ENCODE peak calls at places on chromosomes 5 and 9, in six cellular contexts. I, H, B, J, T and S are unnamed samples.

GRCh38 chr5:67640011-67640410 is 443.4 kb upstream of the CD180 start:
- DNase-seq in J (no peak), T (no peak), B (no peak), H (no peak), I (no peak), S (no peak)

GRCh38 chr5:59169101-59169767 is 586.4 kb downstream of the RAB3C start:
- DNase-seq in J (no peak), H (no peak), I (no peak), T (no peak), B (no peak), S (no peak)

GRCh38 chr5:44868541-44868940 is 59.8 kb downstream of the MRPS30 start:
- DNase-seq in J (no peak), I (no peak), B (no peak), T (no peak), H (no peak), S (no peak)

GRCh38 chr9:134356496-134357470 is 30.5 kb downstream of the RXRA start:
- DNase-seq in J (peak), T (no peak), H (no peak), B (no peak), I (no peak), S (no peak)

GRCh38 chr5:153901449-153901848 is 137.3 kb downstream of the FAM114A2 start:
- DNase-seq in T (no peak), H (no peak), J (no peak), B (no peak), I (no peak), S (no peak)

GRCh38 chr9:93288891-93289883 is 105.2 kb downstream of the WNK2 start:
- DNase-seq in J (no peak), H (peak), B (no peak), I (no peak), T (no peak), S (peak)

GRCh38 chr5:128813317-128813716 is 152.0 kb upstream of the SLC27A6 start:
- DNase-seq in T (no peak), J (no peak), I (no peak), B (no peak), H (no peak), S (no peak)

GRCh38 chr5:175508896-175509295 is 30.5 kb downstream of the SFXN1 start:
- DNase-seq in T (no peak), B (no peak), I (no peak), H (no peak), J (no peak), S (peak)

GRCh38 chr5:111734013-111734412 is 23.0 kb downstream of the NREP start:
- DNase-seq in B (no peak), I (no peak), J (no peak), T (no peak), H (no peak), S (no peak)

GRCh38 chr9:70111641-70112236 is 68.1 kb downstream of the MAMDC2 start:
- DNase-seq in H (peak), J (no peak), B (no peak), I (no peak), T (peak), S (peak)

GRCh38 chr9:110036286-110036685 is 171.7 kb downstream of the C9orf152 start:
- DNase-seq in I (no peak), B (no peak), T (no peak), J (no peak), H (no peak), S (no peak)

GRCh38 chr5:90480699-90481098 is 6.0 kb downstream of the POLR3G start:
- DNase-seq in T (no peak), H (no peak), I (no peak), J (no peak), B (no peak), S (no peak)

GRCh38 chr9:107246259-107247254 is 36.5 kb upstream of the RAD23B start:
- DNase-seq in B (no peak), I (peak), T (no peak), J (no peak), H (peak), S (no peak)

GRCh38 chr5:11878846-11879245 is 25.4 kb downstream of the CTNND2 start:
- DNase-seq in B (no peak), T (no peak), H (no peak), I (no peak), J (no peak), S (no peak)

GRCh38 chr5:7321724-7322123 is 74.2 kb upstream of the ADCY2 start:
- DNase-seq in B (no peak), I (no peak), J (no peak), H (no peak), T (no peak), S (no peak)

GRCh38 chr5:169431386-169431785 is 130.4 kb upstream of the SLIT3 start:
- DNase-seq in B (no peak), H (no peak), I (no peak), J (no peak), T (no peak), S (no peak)

GRCh38 chr5:121055586-121055985 is 591.5 kb downstream of the PRR16 start:
- DNase-seq in H (no peak), J (no peak), I (no peak), B (no peak), T (no peak), S (no peak)

GRCh38 chr5:87138091-87138819 is 129.4 kb upstream of the RASA1 start:
- DNase-seq in T (no peak), H (no peak), I (no peak), J (no peak), B (no peak), S (no peak)

GRCh38 chr5:150122158-150122510 is 33.5 kb downstream of the PDGFRB start:
- DNase-seq in T (no peak), B (no peak), H (peak), J (peak), I (peak), S (peak)

GRCh38 chr5:179858241-179858585 is 404 bp downstream of the MRNIP start:
- DNase-seq in B (peak), H (peak), J (peak), T (no peak), I (peak), S (peak)

GRCh38 chr5:113176196-113176595 is 199.6 kb downstream of the DCP2 start:
- DNase-seq in T (no peak), I (no peak), H (no peak), B (no peak), J (no peak), S (no peak)

GRCh38 chr9:133349965-133350624 is 2.1 kb downstream of the RPL7A start:
- DNase-seq in I (no peak), H (no peak), B (no peak), J (no peak), T (no peak), S (no peak)

GRCh38 chr9:75903785-75904360 is 13.4 kb downstream of the PCSK5 start:
- DNase-seq in T (peak), B (no peak), I (no peak), H (no peak), J (no peak), S (no peak)
- TF ChIP-seq ATF3 in T (peak), B (no peak), I (no peak), H (no peak), J (no peak), S (no peak)

DNA sequence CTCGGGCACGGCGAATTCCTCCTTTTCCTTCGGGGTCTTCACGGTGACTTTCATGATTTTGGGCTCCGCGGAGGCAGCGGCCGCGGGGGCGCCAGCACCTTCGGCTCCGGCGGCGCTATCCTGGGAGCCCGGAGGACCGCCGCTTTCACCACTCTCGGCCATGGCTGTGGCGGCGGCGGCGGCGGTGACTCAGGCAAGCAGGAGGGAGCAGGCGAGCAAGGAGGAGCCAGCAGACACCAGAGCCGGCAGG is 315 bp downstream of the UBQLN1 start:
- DNase-seq in H (no peak), B (no peak), T (no peak), I (no peak), J (no peak), S (no peak)
- TF ChIP-seq ATF3 in H (no peak), B (no peak), T (no peak), I (no peak), J (no peak), S (no peak)

DNA sequence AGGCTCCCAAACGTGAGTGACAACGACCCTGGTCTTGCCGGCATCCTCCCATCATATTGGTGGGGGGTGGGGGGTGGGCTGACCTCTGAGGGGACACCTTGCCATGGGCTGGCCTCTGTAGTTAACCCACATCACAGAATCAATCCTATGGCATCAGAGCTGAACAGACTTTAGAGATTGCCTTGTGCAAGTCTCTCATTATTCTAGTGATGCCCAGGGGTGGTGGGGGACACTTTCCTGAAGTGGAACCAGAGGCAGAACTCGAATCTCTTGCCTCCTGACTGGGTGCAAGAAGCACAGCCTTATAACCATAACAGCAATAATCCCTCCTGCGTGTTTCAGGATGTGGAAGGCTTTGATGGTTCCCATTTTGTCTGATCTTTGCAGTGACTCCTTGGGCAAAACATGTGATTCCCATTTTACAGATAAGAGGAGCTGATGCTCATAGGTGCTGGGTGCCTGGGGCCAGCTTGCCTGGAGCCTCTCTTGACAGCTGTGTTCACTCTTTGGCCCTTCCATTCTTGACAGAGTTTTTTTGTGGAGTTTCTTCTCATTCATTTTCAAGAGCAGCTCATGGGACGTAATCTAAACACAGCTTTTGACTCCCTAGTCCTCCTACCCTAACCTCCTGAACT is 18.6 kb upstream of the PITX1 start:
- DNase-seq in J (no peak), H (no peak), B (no peak), T (no peak), I (no peak), S (no peak)
- TF ChIP-seq ATF3 in J (no peak), H (no peak), B (no peak), T (no peak), I (no peak), S (no peak)

DNA sequence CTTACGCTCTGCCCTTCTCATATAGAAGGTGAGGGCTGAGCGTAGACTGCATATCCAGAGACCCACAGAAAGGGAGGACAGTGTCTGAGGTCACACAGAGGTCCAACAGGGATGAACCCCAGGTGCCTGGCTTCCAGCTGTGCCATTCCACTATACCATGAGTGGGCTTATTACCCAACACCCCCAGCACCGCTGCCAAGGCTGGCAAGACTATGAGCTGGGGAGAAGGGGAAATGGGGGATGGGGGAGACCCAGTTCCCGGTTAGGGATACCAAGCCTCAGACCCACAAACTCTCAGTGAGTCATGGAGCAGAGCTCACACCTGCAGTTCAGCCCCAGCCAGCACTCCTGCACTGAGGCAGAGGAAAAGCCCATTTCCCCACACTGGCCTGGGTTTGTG is 106.4 kb downstream of the PSD2 start:
- DNase-seq in T (no peak), J (no peak), B (no peak), I (no peak), H (no peak), S (no peak)
- TF ChIP-seq ATF3 in T (no peak), J (no peak), B (no peak), I (no peak), H (no peak), S (no peak)

DNA sequence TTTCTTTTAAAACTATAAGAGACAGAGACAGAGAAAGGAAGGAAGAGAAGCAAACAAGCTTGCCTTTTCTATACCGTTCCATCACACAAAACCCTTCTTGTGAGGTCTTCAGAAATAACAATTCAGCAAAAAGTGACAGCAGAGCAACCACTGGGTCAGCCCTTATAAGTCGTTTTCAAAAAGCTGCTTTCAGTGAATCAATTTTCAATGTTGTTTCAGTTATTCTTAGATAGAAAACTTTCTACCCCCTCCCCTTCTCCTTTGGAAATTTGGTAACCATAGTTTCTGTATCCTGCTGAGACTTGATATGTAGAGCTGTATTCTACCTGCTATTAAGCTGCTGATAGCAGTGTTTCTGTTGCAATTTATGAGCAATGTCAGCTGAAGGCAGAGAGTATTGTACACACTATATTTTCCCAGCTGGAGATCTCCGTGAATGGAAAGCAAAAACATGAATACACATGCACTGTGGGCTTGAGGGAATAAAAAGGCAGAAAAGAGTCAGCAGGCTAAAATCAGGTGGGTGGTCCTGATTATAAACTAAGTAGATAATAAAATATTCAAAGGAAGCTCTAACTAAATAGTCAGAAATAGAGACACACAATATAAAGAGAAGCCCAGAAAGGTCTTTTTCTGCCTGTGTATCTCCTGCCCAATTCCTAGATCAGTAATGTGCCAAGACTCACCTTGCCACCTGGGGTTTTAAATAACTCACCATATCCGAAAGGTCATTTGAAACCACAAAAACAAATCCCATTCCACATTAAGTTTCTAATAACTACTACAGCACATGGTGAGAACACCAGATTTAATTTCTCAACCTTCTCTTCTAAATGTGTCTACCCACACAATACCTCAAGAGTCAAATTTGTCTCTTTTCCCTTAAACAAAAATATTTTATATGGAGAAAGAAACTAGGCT is 75.5 kb downstream of the ZNF608 start:
- DNase-seq in J (no peak), I (no peak), B (no peak), H (no peak), T (no peak), S (no peak)
- TF ChIP-seq ATF3 in J (no peak), I (no peak), B (no peak), H (no peak), T (no peak), S (no peak)

GRCh38 chr9:87884578-87885459 is 2.1 kb downstream of the SPATA31E1 start:
- DNase-seq in B (no peak), T (no peak), H (peak), J (no peak), I (no peak), S (no peak)
- TF ChIP-seq ATF3 in B (no peak), T (no peak), H (no peak), J (no peak), I (no peak), S (no peak)

GRCh38 chr5:143494162-143494561 is 90.7 kb upstream of the NR3C1 start:
- DNase-seq in I (no peak), B (no peak), H (no peak), T (no peak), J (no peak), S (no peak)
- TF ChIP-seq ATF3 in I (no peak), B (no peak), H (no peak), T (no peak), J (no peak), S (no peak)

GRCh38 chr5:116035123-116035522 is 2.9 kb downstream of the ARL14EPL start:
- DNase-seq in I (no peak), T (no peak), J (no peak), B (no peak), H (no peak), S (no peak)
- TF ChIP-seq ATF3 in I (no peak), T (no peak), J (no peak), B (no peak), H (no peak), S (no peak)

GRCh38 chr9:81685763-81686613 is 3.4 kb downstream of the TLE1 start:
- DNase-seq in T (no peak), B (no peak), J (no peak), I (no peak), H (no peak), S (peak)
- TF ChIP-seq ATF3 in T (no peak), B (no peak), J (no peak), I (no peak), H (no peak), S (no peak)

GRCh38 chr9:90853945-90854344 is 52.3 kb downstream of the SYK start:
- DNase-seq in T (no peak), B (no peak), J (no peak), H (no peak), I (no peak), S (no peak)
- TF ChIP-seq ATF3 in T (no peak), B (no peak), J (no peak), H (no peak), I (no peak), S (no peak)